ENCODE peak calls at places on chromosomes 16 and 17, in eight cellular contexts. N is lower leg skin; W is iris pigment epithelial cell; D is endothelial cell of umbilical vein; F is MV-4-11; U is glutamatergic neuron; V is ovary; T is stimulated activated CD8-positive, alpha-beta memory T cell treated with anti-CD3 and anti-CD28 coated beads, Interleukin-4, amount 100 ng/mL, for 24 hours. B is an unnamed sample.

GRCh38 chr17:57001541-57001940 is 23.6 kb downstream of the SCPEP1 start:
- DNase-seq in V (no peak), F (no peak), W (no peak), T (no peak), N (no peak), D (no peak), U (no peak), B (no peak)

GRCh38 chr17:75440738-75441448 is 15.5 kb upstream of the TMEM94 start:
- DNase-seq in V (no peak), N (no peak), W (peak; percentile 71), T (no peak), U (no peak), D (peak; percentile 37), F (no peak), B (no peak)

GRCh38 chr17:77725851-77726250 is 232.7 kb upstream of the TNRC6C start:
- DNase-seq in F (no peak), U (no peak), D (no peak), T (no peak), V (no peak), N (no peak), W (no peak), B (no peak)

GRCh38 chr16:57537194-57537505 is 779 bp upstream of the CCDC102A start:
- DNase-seq in T (no peak), V (no peak), U (no peak), W (no peak), N (no peak), F (no peak), D (no peak), B (peak; percentile 49)

GRCh38 chr16:70708381-70709253 is 22.8 kb upstream of the MTSS2 start:
- DNase-seq in D (peak; percentile 13), F (no peak), W (no peak), V (no peak), N (no peak), T (no peak), U (no peak), B (no peak)

GRCh38 chr16:22144520-22144919 is 17.8 kb upstream of the SDR42E2 start:
- DNase-seq in N (no peak), F (no peak), V (peak; percentile 3), T (no peak), W (no peak), U (no peak), D (no peak), B (no peak)

GRCh38 chr17:68596411-68596945 is 4.7 kb downstream of the FAM20A start:
- DNase-seq in N (no peak), D (no peak), F (no peak), T (no peak), V (no peak), U (no peak), W (no peak), B (no peak)

GRCh38 chr17:17201907-17202306 is 4.2 kb downstream of the PLD6 start:
- DNase-seq in N (no peak), F (no peak), D (no peak), T (no peak), V (no peak), U (no peak), W (no peak), B (no peak)

GRCh38 chr17:694239-694638 is 20.4 kb downstream of the VPS53 start:
- DNase-seq in N (no peak), D (peak; percentile 78), U (no peak), W (peak; percentile 99), T (no peak), F (no peak), V (no peak), B (peak; percentile 99)

GRCh38 chr17:49341356-49341755 is 20.7 kb downstream of the ZNF652 start:
- DNase-seq in D (no peak), T (no peak), F (no peak), N (no peak), W (no peak), U (no peak), V (no peak), B (no peak)

GRCh38 chr17:75629157-75629556 is 4.1 kb upstream of the SMIM5 start:
- DNase-seq in N (no peak), D (no peak), W (no peak), V (peak; percentile 37), U (no peak), F (no peak), T (no peak), B (no peak)

GRCh38 chr16:1870365-1871082 is 1.4 kb downstream of the MEIOB start:
- DNase-seq in T (no peak), F (no peak), U (no peak), D (peak; percentile 29), W (peak; percentile 88), N (no peak), V (no peak), B (peak; percentile 85)

GRCh38 chr16:53054670-53055485 is at the start of gene CHD9:
- DNase-seq in V (peak; percentile 90), N (peak; percentile 68), D (peak; percentile 87), U (peak; percentile 85), W (peak; percentile 75), T (peak; percentile 53), F (peak; percentile 82), B (peak; percentile 87)

GRCh38 chr16:9681556-9681955 is 500.7 kb downstream of the GRIN2A start:
- DNase-seq in U (no peak), F (no peak), V (no peak), D (no peak), T (no peak), N (no peak), W (no peak), B (no peak)

GRCh38 chr16:88077328-88078108 is 126.3 kb downstream of the BANP start:
- DNase-seq in W (no peak), T (no peak), F (peak; percentile 50), N (no peak), V (no peak), U (peak; percentile 42), D (no peak), B (no peak)

GRCh38 chr16:57815987-57816745 is 13.9 kb upstream of the KIFC3 start:
- DNase-seq in D (peak; percentile 48), N (peak; percentile 95), F (peak; percentile 82), U (peak; percentile 71), W (peak; percentile 97), V (peak; percentile 64), T (peak; percentile 25), B (peak; percentile 92)

GRCh38 chr17:17149520-17150449 is 56.3 kb downstream of the PLD6 start:
- DNase-seq in U (no peak), D (no peak), W (no peak), N (no peak), T (no peak), V (no peak), F (peak; percentile 93), B (no peak)

GRCh38 chr17:2710804-2711607 is 558 bp downstream of the CLUH start:
- DNase-seq in F (no peak), U (no peak), N (no peak), V (no peak), W (no peak), D (peak; percentile 19), T (no peak), B (peak; percentile 48)

GRCh38 chr17:17820457-17821158 is 16.2 kb downstream of the SREBF1 start:
- DNase-seq in D (no peak), W (no peak), T (no peak), F (no peak), N (no peak), U (no peak), V (no peak), B (no peak)

GRCh38 chr16:81752225-81752875 is 26.7 kb upstream of the PLCG2 start:
- DNase-seq in W (peak; percentile 14), U (no peak), N (peak; percentile 53), T (no peak), F (peak; percentile 96), V (no peak), D (no peak), B (peak; percentile 23)

GRCh38 chr17:8022358-8023038 is 16.4 kb upstream of the ALOX15B start:
- DNase-seq in F (no peak), U (no peak), D (no peak), W (peak; percentile 42), N (no peak), T (no peak), V (no peak), B (no peak)

GRCh38 chr17:78798695-78799559 is 16.9 kb upstream of the CYTH1 start:
- DNase-seq in F (peak; percentile 21), V (no peak), W (peak; percentile 31), T (no peak), D (peak; percentile 28), U (no peak), N (no peak), B (peak; percentile 54)

GRCh38 chr17:68955181-68955841 is at the start of gene ABCA8:
- DNase-seq in V (no peak), N (no peak), U (no peak), F (no peak), D (peak; percentile 54), T (no peak), W (peak; percentile 87), B (no peak)

GRCh38 chr16:8962393-8963009 is 1.2 kb downstream of the USP7 start:
- DNase-seq in V (peak; percentile 50), D (peak; percentile 22), F (no peak), W (peak; percentile 28), U (no peak), N (no peak), T (peak; percentile 22), B (no peak)

GRCh38 chr17:74541176-74542111 is 4.5 kb downstream of the CD300C start:
- DNase-seq in V (no peak), D (no peak), U (no peak), N (no peak), F (no peak), W (no peak), T (no peak), B (no peak)

GRCh38 chr16:67187175-67187900 is 2.6 kb downstream of the EXOC3L1 start:
- DNase-seq in N (no peak), F (no peak), W (no peak), D (no peak), U (no peak), V (peak; percentile 47), T (no peak), B (no peak)

GRCh38 chr17:41678907-41679739 is 9.6 kb upstream of the EIF1 start:
- DNase-seq in U (no peak), W (peak; percentile 47), F (peak; percentile 97), V (no peak), T (no peak), N (no peak), D (peak; percentile 63), B (peak; percentile 73)

B was measured in ELR.